ENCODE peak calls at places on chromosomes 7 and 10, in eight cellular contexts. X is fibroblast of mammary gland, C is GM23338, W is GM12865, Z is left ventricle myocardium inferior, R is fibroblast of the aortic adventitia, L is keratinocyte, N is spleen. S is an unnamed sample.
A peak's percentile ranks its signal among the peaks of the same experiment; 100 is the strongest.

GRCh38 chr7:64691831-64692230 is 25.9 kb downstream of the ZNF107 start:
- DNase-seq in X (no peak), C (no peak), W (no peak), Z (no peak), R (no peak), L (no peak), N (no peak), S (no peak)

GRCh38 chr10:7787150-7787856 is 490 bp downstream of the KIN start:
- DNase-seq in X (peak; percentile 31), C (peak; percentile 23), W (peak; percentile 10), Z (no peak), R (peak; percentile 30), L (no peak), N (no peak), S (peak; percentile 15)

GRCh38 chr7:158362001-158362400 is 225.6 kb downstream of the PTPRN2 start:
- DNase-seq in X (no peak), C (no peak), W (no peak), Z (no peak), R (no peak), L (no peak), N (peak; percentile 66), S (no peak)

GRCh38 chr7:128939075-128939860 is 1.5 kb downstream of the IRF5 start:
- DNase-seq in X (no peak), C (no peak), W (peak; percentile 85), Z (no peak), R (no peak), L (no peak), N (peak; percentile 81), S (no peak)

GRCh38 chr10:68982389-68982788 is 6.2 kb upstream of the KIFBP start:
- DNase-seq in X (no peak), C (no peak), W (no peak), Z (no peak), R (no peak), L (no peak), N (no peak), S (no peak)

GRCh38 chr7:41881313-41882130 is 178.6 kb upstream of the INHBA start:
- DNase-seq in X (no peak), C (no peak), W (peak; percentile 94), Z (no peak), R (no peak), L (no peak), N (peak; percentile 93), S (no peak)

GRCh38 chr10:94496646-94497045 is 48.9 kb upstream of the HELLS start:
- DNase-seq in X (no peak), C (no peak), W (no peak), Z (no peak), R (no peak), L (no peak), N (no peak), S (no peak)

GRCh38 chr7:95470452-95470851 is 15.3 kb upstream of the ASB4 start:
- DNase-seq in X (peak; percentile 68), C (peak; percentile 15), W (peak; percentile 67), Z (no peak), R (no peak), L (no peak), N (no peak), S (peak; percentile 39)

GRCh38 chr7:131068604-131069021 is 259.1 kb upstream of the MKLN1 start:
- DNase-seq in X (peak; percentile 50), C (peak; percentile 32), W (no peak), Z (no peak), R (peak; percentile 51), L (no peak), N (no peak), S (peak; percentile 46)

GRCh38 chr7:131072505-131073091 is 255.1 kb upstream of the MKLN1 start:
- DNase-seq in X (peak; percentile 51), C (peak; percentile 88), W (peak; percentile 21), Z (no peak), R (peak; percentile 68), L (no peak), N (no peak), S (peak; percentile 53)

GRCh38 chr7:131074043-131074442 is 253.6 kb upstream of the MKLN1 start:
- DNase-seq in X (peak; percentile 37), C (no peak), W (no peak), Z (no peak), R (no peak), L (no peak), N (no peak), S (peak; percentile 32)

GRCh38 chr7:131074585-131074984 is 253.1 kb upstream of the MKLN1 start:
- DNase-seq in X (no peak), C (no peak), W (no peak), Z (no peak), R (no peak), L (no peak), N (no peak), S (no peak)

DNA sequence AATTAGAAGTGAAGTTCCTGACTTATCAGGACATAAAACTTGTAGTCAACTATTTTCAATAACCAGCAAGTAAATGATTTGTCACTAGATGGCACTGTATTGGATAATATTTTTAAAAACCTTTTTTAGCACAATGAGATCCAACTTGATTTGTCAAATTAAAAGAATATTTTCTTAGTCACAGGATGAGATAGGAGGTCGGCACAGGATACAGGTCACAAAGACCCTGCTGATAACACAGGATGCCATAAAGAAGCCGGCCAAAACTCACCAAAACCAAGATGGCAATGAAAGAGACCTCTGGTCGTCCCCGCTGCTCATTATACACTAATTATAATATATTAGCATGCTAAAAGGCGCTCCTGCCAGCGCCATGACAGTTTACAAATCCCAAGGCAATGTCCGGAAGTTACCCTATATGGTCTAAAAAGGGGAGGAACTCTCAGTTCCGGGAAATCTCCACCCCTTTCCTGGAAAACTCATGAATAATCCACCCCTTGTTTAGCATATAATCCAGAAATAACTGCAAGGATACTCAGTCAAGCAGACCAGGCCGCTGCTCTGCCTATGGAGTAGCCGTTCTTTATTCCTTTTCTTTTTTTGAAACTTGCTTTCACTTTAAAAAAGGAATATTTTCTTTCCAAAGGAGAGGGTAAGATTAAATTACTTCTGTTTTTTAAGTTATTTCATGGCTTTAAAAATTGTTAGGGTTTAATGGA is 255.7 kb upstream of the MKLN1 start:
- DNase-seq in X (peak; percentile 94), C (peak; percentile 56), W (peak; percentile 51), Z (no peak), R (peak; percentile 98), L (no peak), N (no peak), S (peak; percentile 93)
- TF ChIP-seq CTCF in X (peak; percentile 24), C (no peak), W (peak; percentile 21), Z (peak; percentile 58), R (peak; percentile 39), L (peak; percentile 25), N (peak; percentile 58), S (peak; percentile 37)

GRCh38 chr10:99235872-99236626 is 397 bp upstream of the HPSE2 start:
- DNase-seq in X (no peak), C (peak; percentile 90), W (no peak), Z (no peak), R (no peak), L (no peak), N (no peak), S (peak; percentile 21)
- H3K4me3 ChIP-seq in X (no peak overlapping the region), C (peak overlapping the region; percentile 75), W (no peak overlapping the region), Z (peak overlapping the region; percentile 40), R (no peak overlapping the region), L (no peak overlapping the region), N (no peak overlapping the region), S (peak overlapping the region; percentile 59)

GRCh38 chr7:106664343-106664742 is 3.4 kb upstream of the CCDC71L start:
- DNase-seq in X (no peak), C (no peak), W (no peak), Z (no peak), R (no peak), L (no peak), N (no peak), S (no peak)
- TF ChIP-seq CTCF in X (no peak), C (no peak), W (no peak), Z (no peak), R (no peak), L (no peak), N (no peak), S (no peak)

GRCh38 chr10:30349967-30350735 is 1.1 kb upstream of the MTPAP start:
- DNase-seq in X (no peak), C (no peak), W (no peak), Z (peak; percentile 33), R (no peak), L (no peak), N (no peak), S (no peak)
- H3K4me3 ChIP-seq in X (no peak overlapping the region), C (peak overlapping the region; percentile 90), W (no peak overlapping the region), Z (no peak overlapping the region), R (no peak overlapping the region), L (no peak overlapping the region), N (no peak overlapping the region), S (no peak overlapping the region)

GRCh38 chr7:142556745-142557144 is 192.5 kb upstream of the PRSS1 start:
- DNase-seq in X (peak; percentile 99), C (peak; percentile 59), W (no peak), Z (no peak), R (peak; percentile 96), L (peak; percentile 88), N (no peak), S (peak; percentile 94)
- TF ChIP-seq CTCF in X (peak; percentile 33), C (no peak), W (no peak), Z (no peak), R (peak; percentile 58), L (peak; percentile 17), N (no peak), S (peak; percentile 37)

DNA sequence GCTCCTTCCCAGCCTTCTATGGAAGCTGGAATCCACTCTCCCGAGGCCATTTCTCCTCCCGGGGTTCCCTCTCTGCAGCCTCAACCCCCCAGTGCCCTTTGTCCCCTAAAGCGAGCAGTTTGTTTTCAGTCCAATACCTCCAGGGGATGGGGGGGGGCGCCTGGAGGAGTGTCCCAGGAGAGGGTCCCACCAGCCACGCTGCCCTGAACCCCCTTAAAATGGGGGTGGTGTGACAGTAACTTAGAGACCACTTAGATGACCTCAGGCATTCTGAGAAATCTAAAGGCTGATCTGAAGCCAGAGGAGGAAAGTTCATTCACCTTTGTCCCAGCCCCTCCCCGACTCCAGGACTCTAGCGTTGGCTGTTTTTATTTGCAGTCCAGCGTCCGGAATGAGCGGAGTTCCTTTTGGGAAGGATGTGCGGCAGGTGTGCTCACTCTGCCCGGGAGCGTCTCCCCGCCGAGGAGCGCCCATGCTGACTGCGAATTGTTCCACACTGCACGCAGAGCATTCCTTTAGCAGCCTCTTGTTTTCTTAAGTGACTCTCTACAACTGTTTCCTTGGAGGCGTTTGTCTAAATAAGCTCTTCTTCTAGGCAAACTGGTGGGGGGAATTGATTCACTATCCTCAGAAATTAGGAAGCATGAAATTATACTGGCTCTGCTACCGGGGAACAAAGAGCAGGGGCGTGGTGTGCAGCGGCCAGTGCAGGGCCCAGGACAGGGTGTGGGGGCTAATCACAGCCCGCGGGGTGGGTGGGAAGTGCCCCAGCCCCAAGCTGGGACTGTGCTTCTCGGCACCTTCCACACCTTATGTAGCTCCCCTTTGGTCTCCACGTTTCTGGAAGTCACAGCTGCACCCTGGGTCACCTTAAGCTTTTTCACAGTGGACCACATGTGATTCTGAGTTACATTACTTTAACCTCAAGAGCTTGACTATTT is 46.3 kb downstream of the SYPL1 start:
- DNase-seq in X (peak; percentile 29), C (no peak), W (no peak), Z (no peak), R (no peak), L (no peak), N (no peak), S (no peak)
- H3K4me3 ChIP-seq in X (peak overlapping the region; percentile 40), C (no peak overlapping the region), W (no peak overlapping the region), Z (peak overlapping the region; percentile 56), R (peak overlapping the region; percentile 44), L (peak overlapping the region; percentile 39), N (no peak overlapping the region), S (peak overlapping the region; percentile 2)

GRCh38 chr7:105336009-105336408 is 52.7 kb downstream of the SRPK2 start:
- DNase-seq in X (peak; percentile 30), C (no peak), W (no peak), Z (no peak), R (peak; percentile 41), L (no peak), N (no peak), S (peak; percentile 23)
- TF ChIP-seq CTCF in X (peak; percentile 29), C (no peak), W (peak; percentile 6), Z (peak; percentile 57), R (peak; percentile 33), L (no peak), N (peak; percentile 59), S (peak; percentile 23)